ENCODE peak calls at places on chromosomes 4 and X, in nine cellular contexts. T is A673, F is choroid plexus epithelial cell, V is BE2C, R is posterior cingulate gyrus, D is activated T-cell treated with anti-CD3 and anti-CD28 coated beads for 24 hours, X is A172, H is right lobe of liver, U is globus pallidus. B is an unnamed sample.

GRCh38 chr4:187027231-187027760 is 303.6 kb upstream of the FAT1 start:
- DNase-seq in T (no peak), F (no peak), V (no peak), R (no peak), D (no peak), X (no peak), H (no peak), U (no peak), B (no peak)

GRCh38 chr4:82043081-82043808 is 330.5 kb downstream of the HNRNPD start:
- DNase-seq in T (no peak), F (no peak), V (no peak), R (no peak), D (no peak), X (no peak), H (peak; percentile 55), U (no peak), B (peak; percentile 24)

GRCh38 chr4:18689308-18689915 is 667.9 kb upstream of the LCORL start:
- DNase-seq in T (peak; percentile 69), F (peak; percentile 86), V (peak; percentile 53), R (no peak), D (peak; percentile 4), X (peak; percentile 44), H (no peak), U (peak; percentile 58), B (peak; percentile 57)

GRCh38 chr4:15402146-15402545 is 25.7 kb upstream of the C1QTNF7 start:
- DNase-seq in T (no peak), F (peak; percentile 80), V (no peak), R (no peak), D (no peak), X (no peak), H (no peak), U (no peak), B (no peak)

GRCh38 chrX:131783555-131784338 is 239.4 kb upstream of the STK26 start:
- DNase-seq in T (peak; percentile 90), F (no peak), V (no peak), R (peak; percentile 49), D (no peak), X (no peak), H (no peak), U (no peak), B (peak; percentile 77)

GRCh38 chr4:10715696-10716095 is 31.1 kb upstream of the CLNK start:
- DNase-seq in T (no peak), F (peak; percentile 32), V (no peak), R (no peak), D (no peak), X (no peak), H (no peak), U (no peak), B (no peak)

GRCh38 chr4:4914059-4914820 is 54.8 kb downstream of the MSX1 start:
- DNase-seq in T (no peak), F (peak; percentile 51), V (no peak), R (no peak), D (no peak), X (no peak), H (no peak), U (no peak), B (peak; percentile 25)

GRCh38 chr4:110120506-110120905 is 77.9 kb downstream of the ELOVL6 start:
- DNase-seq in T (no peak), F (no peak), V (no peak), R (no peak), D (no peak), X (no peak), H (no peak), U (no peak), B (no peak)

GRCh38 chr4:74501579-74501978 is 56.6 kb downstream of the AREG start:
- DNase-seq in T (no peak), F (peak; percentile 78), V (no peak), R (no peak), D (no peak), X (peak; percentile 63), H (no peak), U (no peak), B (no peak)

GRCh38 chr4:109434007-109434792 is 585 bp downstream of the SEC24B start:
- DNase-seq in T (peak; percentile 21), F (peak; percentile 33), V (peak; percentile 42), R (peak; percentile 13), D (no peak), X (no peak), H (peak; percentile 74), U (peak; percentile 41), B (peak; percentile 36)

GRCh38 chrX:2871817-2872216 is 43.1 kb downstream of the GYG2 start:
- DNase-seq in T (no peak), F (no peak), V (no peak), R (no peak), D (no peak), X (no peak), H (no peak), U (no peak), B (no peak)

GRCh38 chrX:135346975-135347374 is 37.7 kb downstream of the ETDC start:
- DNase-seq in T (no peak), F (peak; percentile 18), V (no peak), R (no peak), D (no peak), X (no peak), H (no peak), U (no peak), B (no peak)

GRCh38 chr4:98827661-98828060 is 101.3 kb downstream of the EIF4E start:
- DNase-seq in T (peak; percentile 59), F (no peak), V (no peak), R (no peak), D (no peak), X (no peak), H (no peak), U (no peak), B (no peak)

GRCh38 chr4:3321295-3321889 is 28.6 kb downstream of the RGS12 start:
- DNase-seq in T (no peak), F (no peak), V (peak; percentile 7), R (peak; percentile 51), D (no peak), X (no peak), H (peak; percentile 35), U (peak; percentile 70), B (no peak)

GRCh38 chrX:57902633-57903032 is 7.6 kb downstream of the ZXDA start:
- DNase-seq in T (peak; percentile 17), F (no peak), V (no peak), R (no peak), D (no peak), X (no peak), H (no peak), U (no peak), B (no peak)

GRCh38 chr4:65798498-65799127 is 128.3 kb upstream of the EPHA5 start:
- DNase-seq in T (no peak), F (no peak), V (no peak), R (no peak), D (no peak), X (no peak), H (no peak), U (no peak), B (peak; percentile 14)

GRCh38 chrX:39335447-39336235 is 534.4 kb downstream of the MID1IP1 start:
- DNase-seq in T (no peak), F (no peak), V (peak; percentile 23), R (no peak), D (no peak), X (no peak), H (no peak), U (no peak), B (no peak)

GRCh38 chr4:85127653-85128052 is 161.2 kb upstream of the WDFY3 start:
- DNase-seq in T (peak; percentile 47), F (peak; percentile 65), V (peak; percentile 81), R (no peak), D (no peak), X (peak; percentile 38), H (no peak), U (peak; percentile 28), B (peak; percentile 48)

GRCh38 chr4:173527103-173527876 is 2.7 kb downstream of the HAND2 start:
- DNase-seq in T (no peak), F (no peak), V (peak; percentile 51), R (no peak), D (no peak), X (no peak), H (no peak), U (no peak), B (no peak)

GRCh38 chr4:48635310-48635709 is 144.8 kb downstream of the FRYL start:
- DNase-seq in T (peak; percentile 83), F (no peak), V (no peak), R (no peak), D (peak; percentile 17), X (peak; percentile 64), H (no peak), U (no peak), B (peak; percentile 12)